ENCODE peak calls at places on chromosomes 4 and X, in seven cellular contexts. W is heart left ventricle, C is GM12865, R is NCI-H2171, D is NT2/D1, J is lung microvascular endothelial cell, L is NCI-H524 treated with DMSO at 0.1 percent for 48 hours. G is an unnamed sample.

GRCh38 chrX:40539214-40540142 is 41.3 kb upstream of the ATP6AP2 start:
- DNase-seq in D (peak; percentile 22), J (no peak), R (no peak), W (peak; percentile 49), C (peak; percentile 91), L (no peak), G (peak; percentile 1)

GRCh38 chrX:140447150-140447549 is 57.7 kb downstream of the SOX3 start:
- DNase-seq in W (no peak), R (no peak), L (no peak), D (no peak), J (no peak), C (no peak), G (no peak)

GRCh38 chrX:51336584-51336983 is 4.0 kb downstream of the NUDT10 start:
- DNase-seq in L (peak; percentile 21), W (no peak), J (peak; percentile 41), D (no peak), C (peak; percentile 18), R (no peak), G (peak; percentile 68)

GRCh38 chr4:7068279-7068842 is 497 bp upstream of the GRPEL1 start:
- DNase-seq in L (no peak), R (no peak), W (no peak), D (no peak), J (no peak), C (no peak), G (no peak)

GRCh38 chrX:129706395-129707072 is 32.2 kb upstream of the XPNPEP2 start:
- DNase-seq in R (no peak), L (no peak), D (no peak), C (no peak), W (peak; percentile 82), J (no peak), G (no peak)

GRCh38 chr4:165877291-165877690 is 4.3 kb downstream of the TLL1 start:
- DNase-seq in L (no peak), C (no peak), R (peak; percentile 22), J (no peak), W (no peak), D (no peak), G (no peak)

GRCh38 chrX:133402042-133402453 is 13.2 kb downstream of the GPC4 start:
- DNase-seq in J (no peak), L (no peak), W (no peak), R (no peak), C (no peak), D (no peak), G (no peak)

GRCh38 chr4:6938237-6938636 is 28.6 kb downstream of the TBC1D14 start:
- DNase-seq in L (no peak), J (peak; percentile 67), W (peak; percentile 77), R (no peak), D (no peak), C (no peak), G (peak; percentile 40)

GRCh38 chr4:19301527-19301926 is 950.2 kb upstream of the SLIT2 start:
- DNase-seq in J (no peak), D (no peak), L (no peak), C (no peak), W (no peak), R (no peak), G (no peak)

GRCh38 chr4:139184129-139184528 is 7.1 kb upstream of the ELF2 start:
- DNase-seq in D (no peak), L (no peak), R (no peak), W (no peak), J (peak; percentile 38), C (peak; percentile 38), G (peak; percentile 48)

GRCh38 chr4:5435201-5435600 is 273.2 kb downstream of the EVC2 start:
- DNase-seq in C (no peak), L (peak; percentile 36), J (no peak), R (no peak), W (no peak), D (no peak), G (no peak)

GRCh38 chrX:926991-927390 is 285.5 kb downstream of the CRLF2 start:
- DNase-seq in W (no peak), R (no peak), J (no peak), L (no peak), C (no peak), D (no peak), G (no peak)

GRCh38 chr4:726235-726787 is 20.7 kb downstream of the PCGF3 start:
- DNase-seq in D (no peak), L (no peak), R (no peak), J (peak; percentile 22), W (no peak), C (no peak), G (no peak)

G was measured in OCI-LY7.